ENCODE peak calls at places on chromosomes 7 and 10, in nine cellular contexts. B is T-helper 17 cell; W is stimulated activated CD8-positive, alpha-beta memory T cell treated with anti-CD3 and anti-CD28 coated beads, Interleukin-4, amount 100 ng/mL, for 1 hour; D is Right ventricle myocardium superior; V is GM06990; Z is activated CD4-positive, CD25-positive, alpha-beta regulatory T cell; N is glomerular endothelial cell; H is activated T-helper 1 cell treated with anti-CD3 and anti-CD28 coated beads, Interleukin-2, amount 50 U/mL, for 16 hours; T is HTR-8/SVneo. M is an unnamed sample.

GRCh38 chr7:50217961-50218360 is 86.6 kb upstream of the IKZF1 start:
- DNase-seq in B (no peak), W (no peak), D (no peak), V (no peak), Z (no peak), N (no peak), H (no peak), T (no peak), M (no peak)

GRCh38 chr7:42093361-42093905 is 143.6 kb downstream of the GLI3 start:
- DNase-seq in B (no peak), W (no peak), D (no peak), V (no peak), Z (no peak), N (no peak), H (no peak), T (no peak), M (no peak)

GRCh38 chr10:43861966-43862751 is 213.5 kb upstream of the ZNF32 start:
- DNase-seq in B (no peak), W (no peak), D (no peak), V (no peak), Z (no peak), N (no peak), H (no peak), T (peak), M (no peak)

GRCh38 chr10:84541289-84541637 is 212.9 kb downstream of the CCSER2 start:
- DNase-seq in B (no peak), W (no peak), D (no peak), V (no peak), Z (no peak), N (no peak), H (no peak), T (no peak), M (no peak)

GRCh38 chr7:113742377-113742776 is 176.4 kb downstream of the PPP1R3A start:
- DNase-seq in B (no peak), W (no peak), D (no peak), V (no peak), Z (no peak), N (no peak), H (no peak), T (no peak), M (no peak)

GRCh38 chr7:92874567-92874966 is 38.2 kb upstream of the CDK6 start:
- DNase-seq in B (no peak), W (no peak), D (no peak), V (no peak), Z (no peak), N (peak), H (no peak), T (no peak), M (no peak)

GRCh38 chr7:2008101-2008935 is 224.4 kb downstream of the MAD1L1 start:
- DNase-seq in B (peak), W (no peak), D (peak), V (no peak), Z (no peak), N (no peak), H (no peak), T (no peak), M (no peak)

GRCh38 chr7:27179503-27180430 is 5.3 kb downstream of the HOXA11 start:
- DNase-seq in B (peak), W (no peak), D (peak), V (no peak), Z (peak), N (no peak), H (peak), T (peak), M (peak)

GRCh38 chr10:110783509-110784103 is 88.1 kb upstream of the PDCD4 start:
- DNase-seq in B (peak), W (peak), D (no peak), V (no peak), Z (peak), N (no peak), H (peak), T (no peak), M (no peak)

GRCh38 chr10:86647773-86648705 is 6.3 kb upstream of the OPN4 start:
- DNase-seq in B (no peak), W (no peak), D (no peak), V (no peak), Z (no peak), N (no peak), H (no peak), T (peak), M (no peak)

GRCh38 chr7:155206286-155207020 is 91.2 kb upstream of the INSIG1 start:
- DNase-seq in B (peak), W (peak), D (peak), V (peak), Z (peak), N (peak), H (peak), T (no peak), M (peak)

GRCh38 chr7:108451296-108451848 is 4.9 kb downstream of the NRCAM start:
- DNase-seq in B (no peak), W (no peak), D (no peak), V (no peak), Z (no peak), N (no peak), H (no peak), T (no peak), M (no peak)

GRCh38 chr7:151795168-151795754 is 81.7 kb downstream of the PRKAG2 start:
- DNase-seq in B (peak), W (peak), D (peak), V (peak), Z (peak), N (no peak), H (peak), T (no peak), M (peak)

GRCh38 chr10:106935978-106936451 is 228.5 kb downstream of the SORCS1 start:
- DNase-seq in B (no peak), W (no peak), D (no peak), V (peak), Z (no peak), N (no peak), H (no peak), T (no peak), M (peak)

GRCh38 chr10:34024708-34025425 is 690.4 kb upstream of the NRP1 start:
- DNase-seq in B (no peak), W (no peak), D (peak), V (no peak), Z (no peak), N (no peak), H (no peak), T (no peak), M (no peak)

GRCh38 chr10:93061594-93062498 is 1.2 kb downstream of the CYP26C1 start:
- DNase-seq in B (no peak), W (no peak), D (no peak), V (no peak), Z (no peak), N (no peak), H (no peak), T (no peak), M (peak)

GRCh38 chr7:80884511-80885195 is 34.2 kb downstream of the SEMA3C start:
- DNase-seq in B (no peak), W (no peak), D (no peak), V (no peak), Z (no peak), N (no peak), H (no peak), T (no peak), M (no peak)

GRCh38 chr7:142697270-142697669 is 52.0 kb upstream of the PRSS1 start:
- DNase-seq in B (no peak), W (no peak), D (no peak), V (no peak), Z (no peak), N (no peak), H (no peak), T (no peak), M (no peak)

GRCh38 chr10:132678436-132679216 is 107.3 kb downstream of the NKX6-2 start:
- DNase-seq in B (no peak), W (no peak), D (peak), V (no peak), Z (no peak), N (no peak), H (no peak), T (no peak), M (no peak)

GRCh38 chr7:17132726-17133125 is 165.7 kb upstream of the AHR start:
- DNase-seq in B (no peak), W (no peak), D (no peak), V (no peak), Z (no peak), N (no peak), H (no peak), T (no peak), M (no peak)

GRCh38 chr7:96663457-96663856 is 46.2 kb downstream of the SEM1 start:
- DNase-seq in B (no peak), W (no peak), D (no peak), V (peak), Z (no peak), N (no peak), H (no peak), T (no peak), M (no peak)

GRCh38 chr7:35816514-35816913 is 15.7 kb downstream of the SEPTIN7 start:
- DNase-seq in B (no peak), W (no peak), D (no peak), V (no peak), Z (no peak), N (no peak), H (no peak), T (no peak), M (no peak)

GRCh38 chr7:48176356-48176893 is 5.2 kb downstream of the ABCA13 start:
- DNase-seq in B (no peak), W (no peak), D (no peak), V (no peak), Z (no peak), N (no peak), H (no peak), T (no peak), M (no peak)

GRCh38 chr7:15684834-15685233 is 1.6 kb downstream of the MEOX2 start:
- DNase-seq in B (no peak), W (no peak), D (peak), V (no peak), Z (no peak), N (no peak), H (no peak), T (no peak), M (no peak)

GRCh38 chr7:107754642-107755041 is 10.7 kb downstream of the CBLL1 start:
- DNase-seq in B (no peak), W (no peak), D (no peak), V (no peak), Z (no peak), N (no peak), H (no peak), T (no peak), M (no peak)

GRCh38 chr7:138900040-138900828 is 81.0 kb downstream of the KIAA1549 start:
- DNase-seq in B (no peak), W (no peak), D (no peak), V (no peak), Z (no peak), N (no peak), H (no peak), T (no peak), M (no peak)

GRCh38 chr7:129773871-129774270 is 162.4 kb downstream of the NRF1 start:
- DNase-seq in B (no peak), W (no peak), D (no peak), V (no peak), Z (no peak), N (no peak), H (no peak), T (peak), M (no peak)

GRCh38 chr7:149799397-149800168 is 26.2 kb upstream of the ZNF467 start:
- DNase-seq in B (peak), W (peak), D (peak), V (no peak), Z (peak), N (no peak), H (peak), T (peak), M (peak)

GRCh38 chr7:73810991-73811360 is 19.8 kb upstream of the CLDN4 start:
- DNase-seq in B (no peak), W (no peak), D (peak), V (no peak), Z (no peak), N (no peak), H (no peak), T (no peak), M (no peak)

GRCh38 chr10:107163904-107164861 is at the start of gene SORCS1:
- DNase-seq in B (no peak), W (no peak), D (peak), V (no peak), Z (no peak), N (no peak), H (no peak), T (no peak), M (no peak)

GRCh38 chr7:32937344-32938174 is 19.7 kb upstream of the FKBP9 start:
- DNase-seq in B (no peak), W (no peak), D (peak), V (no peak), Z (no peak), N (no peak), H (no peak), T (no peak), M (no peak)

GRCh38 chr10:124600051-124600880 is 138.6 kb downstream of the LHPP start:
- DNase-seq in B (no peak), W (no peak), D (peak), V (no peak), Z (no peak), N (no peak), H (no peak), T (no peak), M (no peak)

GRCh38 chr7:100016209-100016901 is 959 bp downstream of the ZKSCAN1 start:
- DNase-seq in B (no peak), W (no peak), D (no peak), V (no peak), Z (no peak), N (no peak), H (no peak), T (no peak), M (no peak)

GRCh38 chr10:51257511-51258248 is 183.4 kb downstream of the PRKG1 start:
- DNase-seq in B (no peak), W (no peak), D (no peak), V (no peak), Z (no peak), N (no peak), H (no peak), T (no peak), M (no peak)

GRCh38 chr10:49654036-49654693 is 25.3 kb upstream of the C10orf53 start:
- DNase-seq in B (no peak), W (no peak), D (no peak), V (no peak), Z (no peak), N (no peak), H (no peak), T (no peak), M (no peak)

GRCh38 chr7:130506358-130506757 is 14.5 kb downstream of the MEST start:
- DNase-seq in B (no peak), W (no peak), D (no peak), V (no peak), Z (no peak), N (no peak), H (no peak), T (no peak), M (no peak)

GRCh38 chr10:118564652-118565051 is 30.8 kb downstream of the PRLHR start:
- DNase-seq in B (no peak), W (no peak), D (no peak), V (no peak), Z (no peak), N (no peak), H (no peak), T (peak), M (no peak)

GRCh38 chr7:25732771-25733217 is 419.2 kb upstream of the NFE2L3 start:
- DNase-seq in B (no peak), W (no peak), D (no peak), V (no peak), Z (no peak), N (no peak), H (no peak), T (no peak), M (no peak)